ENCODE peak calls at places on chromosomes 12 and 14, in four cellular contexts. V, Y, U and L are unnamed samples.

GRCh38 chr14:59632381-59632780 is 55.8 kb upstream of the CCDC175 start:
- DNase-seq in V (peak; percentile 32), Y (peak; percentile 54), U (peak; percentile 28), L (peak; percentile 63)

GRCh38 chr12:67382206-67382871 is 113.2 kb downstream of the CAND1 start:
- DNase-seq in V (no peak), Y (no peak), U (peak; percentile 41), L (no peak)

GRCh38 chr12:107560194-107560905 is 125.2 kb upstream of the PWP1 start:
- DNase-seq in V (no peak), Y (no peak), U (no peak), L (peak; percentile 28)

GRCh38 chr12:50922820-50923219 is 29.5 kb upstream of the HIGD1C start:
- DNase-seq in V (no peak), Y (no peak), U (no peak), L (no peak)

GRCh38 chr12:24719293-24719721 is 229.6 kb downstream of the BCAT1 start:
- DNase-seq in V (no peak), Y (no peak), U (peak; percentile 72), L (no peak)

GRCh38 chr12:52171950-52172512 is 19.8 kb downstream of the KRT80 start:
- DNase-seq in V (peak; percentile 40), Y (peak; percentile 80), U (no peak), L (peak; percentile 82)

GRCh38 chr12:71589478-71589881 is 74.2 kb downstream of the ZFC3H1 start:
- DNase-seq in V (no peak), Y (no peak), U (peak; percentile 22), L (no peak)

GRCh38 chr14:84566109-84566508 is 963.8 kb upstream of the FLRT2 start:
- DNase-seq in V (no peak), Y (no peak), U (no peak), L (no peak)

GRCh38 chr14:100537701-100538565 is 49.3 kb downstream of the BEGAIN start:
- DNase-seq in V (no peak), Y (peak; percentile 52), U (no peak), L (no peak)

GRCh38 chr12:128571906-128572305 is 251.9 kb downstream of the SLC15A4 start:
- DNase-seq in V (no peak), Y (no peak), U (no peak), L (no peak)

GRCh38 chr14:100584056-100585031 is 2.9 kb downstream of the BEGAIN start:
- DNase-seq in V (no peak), Y (no peak), U (no peak), L (no peak)

GRCh38 chr12:39723831-39724230 is 104.2 kb upstream of the ABCD2 start:
- DNase-seq in V (no peak), Y (no peak), U (peak; percentile 30), L (no peak)

GRCh38 chr12:120015313-120015712 is 26.3 kb downstream of the BICDL1 start:
- DNase-seq in V (no peak), Y (no peak), U (no peak), L (no peak)